ENCODE peak calls at places on chromosomes 16 and 17, in four cellular contexts. V, F, T and X are unnamed samples.

GRCh38 chr17:42541041-42541833 is 5.2 kb downstream of the NAGLU start:
- DNase-seq in F (no peak), T (no peak), V (no peak), X (no peak)

GRCh38 chr16:50547340-50547865 is 793 bp upstream of the NKD1 start:
- DNase-seq in T (peak), F (no peak), V (no peak), X (no peak)

GRCh38 chr16:57265850-57266530 is 18.5 kb downstream of the PLLP start:
- DNase-seq in F (peak), V (peak), T (no peak), X (no peak)

GRCh38 chr16:19645557-19645981 is 72.5 kb downstream of the KNOP1 start:
- DNase-seq in F (peak), V (no peak), T (no peak), X (no peak)

GRCh38 chr16:87339086-87339723 is 22.0 kb upstream of the C16orf95 start:
- DNase-seq in F (no peak), T (no peak), V (no peak), X (no peak)

GRCh38 chr17:58666858-58667267 is 25.0 kb downstream of the TEX14 start:
- DNase-seq in F (peak), T (no peak), V (peak), X (no peak)

GRCh38 chr17:15917021-15917438 is 27.9 kb upstream of the ADORA2B start:
- DNase-seq in T (peak), V (peak), F (no peak), X (no peak)

GRCh38 chr16:88503771-88504488 is 50.9 kb downstream of the ZFPM1 start:
- DNase-seq in T (no peak), V (no peak), F (no peak), X (no peak)

GRCh38 chr16:6545329-6545728 is 787.3 kb upstream of the RBFOX1 start:
- DNase-seq in T (no peak), V (no peak), F (no peak), X (no peak)

GRCh38 chr17:34269969-34270368 is at the start of gene CCL7:
- DNase-seq in V (no peak), T (no peak), F (no peak), X (no peak)

GRCh38 chr17:76727745-76728456 is 1.3 kb downstream of the METTL23 start:
- DNase-seq in V (peak), T (no peak), F (no peak), X (no peak)

GRCh38 chr16:85422124-85422373 is 191.1 kb upstream of the GSE1 start:
- DNase-seq in F (no peak), V (no peak), T (peak), X (no peak)

GRCh38 chr16:782766-783403 is 5.3 kb downstream of the RPUSD1 start:
- DNase-seq in F (no peak), V (no peak), T (no peak), X (no peak)

GRCh38 chr17:49821916-49822315 is 26.0 kb downstream of the TAC4 start:
- DNase-seq in F (no peak), T (no peak), V (no peak), X (no peak)

GRCh38 chr17:41645371-41646063 is 21.1 kb upstream of the KRT17 start:
- DNase-seq in F (peak), V (no peak), T (no peak), X (no peak)

GRCh38 chr16:89697161-89697615 is 4.3 kb downstream of the SPATA2L start:
- DNase-seq in T (no peak), V (no peak), F (no peak), X (no peak)

GRCh38 chr16:80931985-80932720 is 74.5 kb downstream of the CMC2 start:
- DNase-seq in T (peak), V (peak), F (peak), X (no peak)

GRCh38 chr17:67434061-67434525 is 57.0 kb downstream of the PITPNC1 start:
- DNase-seq in V (peak), T (no peak), F (no peak), X (no peak)

GRCh38 chr16:53142823-53143568 is 88.2 kb downstream of the CHD9 start:
- DNase-seq in V (no peak), T (no peak), F (no peak), X (no peak)

GRCh38 chr16:4593069-4593468 is 21.6 kb downstream of the UBALD1 start:
- DNase-seq in F (no peak), T (peak), V (no peak), X (no peak)

GRCh38 chr17:75346906-75347305 is 57.7 kb upstream of the SLC25A19 start:
- DNase-seq in V (no peak), T (no peak), F (peak), X (no peak)

GRCh38 chr16:11539635-11540034 is 47.1 kb downstream of the LITAF start:
- DNase-seq in F (no peak), V (no peak), T (no peak), X (no peak)

GRCh38 chr16:5460701-5461100 is 363.1 kb upstream of the EEF2KMT start:
- DNase-seq in V (no peak), F (no peak), T (no peak), X (no peak)

GRCh38 chr17:19397556-19398041 is 10.6 kb upstream of the MFAP4 start:
- DNase-seq in T (peak), F (no peak), V (peak), X (no peak)

GRCh38 chr17:48037036-48037881 is at the start of gene COPZ2:
- DNase-seq in V (peak), T (peak), F (peak), X (no peak)

GRCh38 chr16:74667215-74667765 is 613 bp upstream of the RFWD3 start:
- DNase-seq in V (no peak), T (peak), F (peak), X (no peak)

GRCh38 chr16:1890701-1891035 is 18.7 kb upstream of the MEIOB start:
- DNase-seq in V (no peak), F (no peak), T (no peak), X (no peak)

GRCh38 chr17:5115673-5116651 is at the start of gene USP6:
- DNase-seq in V (no peak), T (peak), F (no peak), X (no peak)

GRCh38 chr16:4393243-4393606 is 21.6 kb downstream of the VASN start:
- DNase-seq in V (no peak), F (peak), T (no peak), X (peak)

GRCh38 chr17:40268141-40268712 is 19.5 kb upstream of the CDC6 start:
- DNase-seq in V (peak), T (no peak), F (no peak), X (no peak)

GRCh38 chr16:8426569-8426968 is 163.7 kb downstream of the TMEM114 start:
- DNase-seq in F (no peak), T (no peak), V (no peak), X (no peak)

GRCh38 chr17:8696456-8696855 is 48.2 kb downstream of the CCDC42 start:
- DNase-seq in T (peak), V (peak), F (no peak), X (no peak)

GRCh38 chr17:81345211-81346089 is 49.8 kb upstream of the BAHCC1 start:
- DNase-seq in T (peak), V (peak), F (peak), X (peak)

GRCh38 chr16:72286936-72287620 is 115.1 kb upstream of the PMFBP1 start:
- DNase-seq in T (no peak), V (no peak), F (no peak), X (peak)

GRCh38 chr17:73792994-73793393 is 148.7 kb upstream of the SDK2 start:
- DNase-seq in T (no peak), V (peak), F (no peak), X (no peak)

GRCh38 chr17:50421308-50422031 is 4.5 kb upstream of the ACSF2 start:
- DNase-seq in V (no peak), F (peak), T (no peak), X (no peak)

GRCh38 chr17:44687752-44688151 is 1.8 kb downstream of the CCDC43 start:
- DNase-seq in V (no peak), F (no peak), T (no peak), X (no peak)

DNA sequence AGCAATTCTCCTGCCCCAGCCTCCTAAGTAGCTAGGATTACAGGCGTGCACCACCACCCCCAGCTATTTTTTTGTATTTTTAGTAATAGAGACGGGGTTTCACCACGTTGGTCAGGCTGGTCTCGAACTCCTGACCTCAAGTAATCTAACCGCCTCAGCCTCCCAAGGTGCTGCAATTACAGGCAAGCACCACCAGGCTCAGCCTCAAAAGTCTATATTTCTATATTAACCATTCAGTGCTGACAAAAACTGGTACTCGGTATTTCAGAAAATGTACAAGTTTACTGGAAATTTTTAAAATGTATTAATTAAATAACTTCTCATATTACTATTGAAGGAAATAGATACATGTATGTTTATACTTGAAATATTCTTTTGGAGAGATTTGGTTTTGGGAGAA is 1.4 kb upstream of the HEXD start:
- DNase-seq in F (no peak), T (no peak), V (no peak), X (no peak)
- TF ChIP-seq CTCF in F (peak), T (no peak), V (no peak), X (peak)

DNA sequence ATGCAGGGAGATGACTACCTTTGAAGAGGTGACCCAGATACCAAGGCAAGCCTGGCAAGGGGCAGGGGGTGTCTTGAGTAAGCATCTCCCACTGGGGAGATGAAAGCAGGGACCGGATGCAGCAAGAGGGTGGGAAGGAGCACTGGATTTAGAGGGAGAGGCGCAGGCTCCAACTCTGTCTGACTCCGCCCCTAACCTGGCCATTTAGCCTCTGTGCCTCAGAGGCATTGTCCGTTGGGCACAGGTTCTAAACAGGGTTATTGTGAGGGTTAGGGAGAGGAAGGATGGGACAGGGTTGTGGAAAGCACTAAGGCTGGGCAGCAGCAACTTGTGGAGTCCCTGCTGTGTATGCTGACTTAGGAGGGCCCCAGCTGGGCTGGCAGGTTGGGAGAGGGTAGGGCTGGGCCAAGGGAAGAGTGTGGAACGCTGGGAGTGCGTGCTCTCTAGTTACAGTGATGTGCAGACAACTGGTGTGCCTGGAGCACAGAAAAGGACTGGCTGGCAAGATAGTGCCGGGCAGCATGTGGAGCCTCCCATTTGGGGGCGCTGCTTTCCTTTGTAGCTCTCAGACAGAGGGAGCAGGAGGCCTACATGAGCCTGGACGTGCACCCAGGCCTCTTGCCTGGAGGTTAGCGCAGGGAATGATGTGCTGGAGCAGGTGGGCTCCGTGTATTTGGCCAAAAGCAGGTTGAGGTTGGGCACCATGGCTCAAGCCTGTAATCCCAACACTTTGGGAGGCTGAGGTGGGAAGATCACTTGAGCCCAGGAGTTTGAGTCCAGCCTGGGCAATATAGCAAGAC is 26.2 kb downstream of the TBX2 start:
- DNase-seq in F (no peak), T (peak), V (no peak), X (no peak)
- TF ChIP-seq CTCF in F (no peak), T (no peak), V (no peak), X (peak)

GRCh38 chr16:62831235-62831634 is 795.0 kb upstream of the CDH8 start:
- DNase-seq in V (no peak), F (no peak), T (no peak), X (no peak)

GRCh38 chr16:62829084-62829483 is 792.8 kb upstream of the CDH8 start:
- DNase-seq in V (no peak), T (no peak), F (no peak), X (no peak)

GRCh38 chr16:62832214-62832613 is 796.0 kb upstream of the CDH8 start:
- DNase-seq in T (no peak), V (no peak), F (no peak), X (no peak)

DNA sequence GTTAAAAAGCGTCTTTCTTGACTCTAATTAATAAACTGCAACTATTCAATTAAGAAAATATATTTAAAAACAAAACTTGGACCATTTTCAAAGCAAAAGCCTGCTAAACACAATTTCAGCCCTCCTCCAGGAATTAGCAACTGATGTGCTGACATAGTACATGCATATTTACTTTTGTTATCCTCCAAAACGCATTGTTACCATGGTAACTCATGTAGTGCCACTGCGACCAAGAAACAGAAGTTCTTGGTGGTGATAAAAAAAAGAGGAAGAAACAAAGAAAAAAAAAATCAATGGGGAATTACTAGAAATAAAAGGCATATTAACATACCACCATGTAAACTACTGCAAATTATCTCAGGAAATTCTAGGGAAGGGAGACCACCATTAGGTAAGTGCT is 793.4 kb upstream of the CDH8 start:
- DNase-seq in T (no peak), V (no peak), F (no peak), X (no peak)
- TF ChIP-seq CTCF in T (no peak), V (no peak), F (no peak), X (no peak)

DNA sequence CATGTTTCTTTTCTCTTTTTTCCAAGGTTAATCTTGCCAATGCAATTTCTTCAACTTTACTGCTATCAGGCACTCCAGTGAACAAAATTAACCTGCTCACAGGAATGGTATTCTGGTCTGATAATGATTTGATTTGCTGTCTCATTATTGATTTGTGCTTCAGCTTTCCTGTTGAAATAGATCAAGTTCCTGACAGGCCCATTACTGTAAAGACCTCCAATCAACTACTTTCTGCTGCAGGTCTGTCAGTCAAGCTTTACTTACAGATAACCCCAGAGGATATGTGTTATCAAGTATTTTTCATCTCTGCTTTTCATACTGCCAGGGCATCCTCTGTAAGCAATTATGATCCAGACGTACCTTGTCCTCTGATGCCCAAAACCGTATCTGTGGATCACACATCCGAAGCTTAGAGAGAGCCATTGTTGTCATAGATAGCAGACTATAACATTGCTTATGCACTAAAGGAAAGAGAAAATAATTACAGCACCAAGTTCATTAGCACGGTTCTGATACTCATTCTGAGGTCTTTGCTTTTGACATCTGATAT is 215.6 kb downstream of the PHKB start:
- DNase-seq in T (no peak), F (no peak), V (no peak), X (no peak)
- TF ChIP-seq CTCF in T (no peak), F (no peak), V (no peak), X (no peak)

GRCh38 chr17:12024332-12024731 is 3.7 kb downstream of the MAP2K4 start:
- DNase-seq in F (peak), T (no peak), V (no peak), X (no peak)

GRCh38 chr17:12022310-12022709 is 1.6 kb downstream of the MAP2K4 start:
- DNase-seq in F (no peak), V (no peak), T (no peak), X (no peak)

GRCh38 chr17:12021604-12022003 is 927 bp downstream of the MAP2K4 start:
- DNase-seq in F (no peak), T (no peak), V (no peak), X (no peak)

GRCh38 chr17:12020595-12021590 is at the start of gene MAP2K4:
- DNase-seq in V (peak), T (peak), F (peak), X (no peak)
- TF ChIP-seq CTCF in V (no peak), T (no peak), F (no peak), X (no peak)

DNA sequence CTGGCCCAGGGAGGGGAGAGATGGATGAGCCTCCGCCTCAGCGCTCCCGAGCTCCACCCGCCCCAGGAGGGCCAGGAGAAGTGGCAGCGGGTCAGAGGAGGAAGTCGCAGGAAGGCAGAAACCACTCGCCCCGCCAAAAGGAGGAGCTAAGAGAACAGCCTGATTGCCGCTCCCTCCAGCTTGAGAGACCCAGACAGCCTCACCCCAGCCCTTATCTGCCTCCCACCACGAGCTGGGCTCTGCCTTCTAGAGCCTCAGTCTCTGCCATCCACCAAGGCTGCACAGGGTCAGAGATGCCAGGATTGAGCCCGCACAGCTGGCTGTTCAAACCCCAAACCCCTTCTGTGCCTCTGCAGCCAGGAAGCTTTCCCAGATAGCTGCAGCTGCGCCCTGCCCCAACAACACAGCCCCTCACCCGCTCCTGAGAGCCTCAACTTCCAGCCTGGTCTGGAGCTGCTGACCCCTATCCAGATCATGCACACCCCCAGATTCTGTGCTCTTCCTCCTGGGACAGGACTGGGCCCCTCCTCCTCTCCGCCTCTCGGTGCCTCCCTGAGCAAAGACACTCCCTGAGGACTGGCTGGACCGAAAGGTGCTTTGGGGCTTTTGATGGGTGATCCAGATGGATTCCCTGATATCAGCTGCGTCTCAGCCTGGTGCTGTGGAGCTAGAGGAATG is 1.0 kb upstream of the ATP2A3 start:
- DNase-seq in V (peak), F (no peak), T (peak), X (no peak)
- TF ChIP-seq CTCF in V (no peak), F (no peak), T (no peak), X (no peak)

GRCh38 chr17:78745407-78746088 is 36.5 kb downstream of the CYTH1 start:
- DNase-seq in F (peak), T (peak), V (no peak), X (peak)
- TF ChIP-seq CTCF in F (peak), T (peak), V (peak), X (peak)

GRCh38 chr17:55238931-55239297 is 25.8 kb upstream of the HLF start:
- DNase-seq in V (no peak), T (peak), F (no peak), X (no peak)
- TF ChIP-seq CTCF in V (no peak), T (no peak), F (no peak), X (no peak)